ENCODE peak calls at places on chromosome 17, in five cellular contexts. I is KBM-7, E is sciatic nerve, S is HTR-8/SVneo, B is left cardiac atrium. K is an unnamed sample.

GRCh38 chr17:81867123-81867951 is 3.8 kb downstream of the ARHGDIA start:
- DNase-seq in S (no peak), B (peak), I (peak), E (no peak), K (peak)

GRCh38 chr17:32536736-32537646 is 50.2 kb downstream of the CDK5R1 start:
- DNase-seq in E (no peak), I (no peak), S (no peak), B (no peak), K (no peak)

GRCh38 chr17:37813753-37814152 is 68.9 kb upstream of the HNF1B start:
- DNase-seq in B (no peak), I (no peak), S (peak), E (no peak), K (no peak)

GRCh38 chr17:2621241-2621640 is 27.8 kb downstream of the PAFAH1B1 start:
- DNase-seq in B (no peak), S (no peak), E (no peak), I (no peak), K (no peak)

GRCh38 chr17:40326014-40326831 is 17.2 kb downstream of the RARA start:
- DNase-seq in B (no peak), E (no peak), I (no peak), S (no peak), K (peak)

GRCh38 chr17:81456798-81457197 is 55.8 kb downstream of the ACTG1 start:
- DNase-seq in S (no peak), I (peak), B (no peak), E (no peak), K (peak)

GRCh38 chr17:69455040-69455439 is 40.5 kb downstream of the MAP2K6 start:
- DNase-seq in E (no peak), I (no peak), B (no peak), S (no peak), K (no peak)

GRCh38 chr17:10698116-10698818 is 873 bp downstream of the ADPRM start:
- DNase-seq in S (no peak), I (peak), E (no peak), B (no peak), K (peak)

GRCh38 chr17:81294512-81295030 is 536 bp downstream of the SLC38A10 start:
- DNase-seq in I (peak), E (no peak), B (peak), S (no peak), K (no peak)

GRCh38 chr17:78329263-78330059 is 30.4 kb downstream of the SOCS3 start:
- DNase-seq in B (no peak), S (peak), E (no peak), I (peak), K (no peak)

GRCh38 chr17:63495471-63495870 is 18.6 kb downstream of the ACE start:
- DNase-seq in S (no peak), B (no peak), I (no peak), E (no peak), K (no peak)

GRCh38 chr17:81400154-81400938 is 5.1 kb downstream of the BAHCC1 start:
- DNase-seq in S (no peak), B (no peak), E (no peak), I (peak), K (no peak)

GRCh38 chr17:7432296-7432695 is 2.9 kb upstream of the TMEM102 start:
- DNase-seq in I (no peak), S (no peak), B (no peak), E (no peak), K (no peak)

GRCh38 chr17:19302791-19303233 is 59.7 kb downstream of the B9D1 start:
- DNase-seq in B (no peak), E (no peak), S (no peak), I (peak), K (no peak)

GRCh38 chr17:50676065-50676975 is 31.4 kb downstream of the ANKRD40 start:
- DNase-seq in I (no peak), E (peak), B (no peak), S (no peak), K (no peak)

GRCh38 chr17:4105232-4105631 is 37.6 kb downstream of the ZZEF1 start:
- DNase-seq in B (no peak), S (no peak), I (no peak), E (no peak), K (no peak)